ENCODE peak calls at places on chromosome 15, in nine cellular contexts. W is AG04450, X is Panc1, M is testis, I is prostate gland, V is esophagus squamous epithelium, O is tibial artery, Q is spleen, E is pancreas. Z is an unnamed sample.

GRCh38 chr15:25186906-25187645 is 232.3 kb downstream of the SNRPN start:
- DNase-seq in M (no peak), Q (peak; percentile 59), W (no peak), V (no peak), X (no peak), E (peak; percentile 12), I (no peak), O (no peak), Z (no peak)

GRCh38 chr15:64681424-64682024 is 93.9 kb downstream of the RBPMS2 start:
- DNase-seq in M (peak; percentile 74), V (no peak), I (peak; percentile 60), E (no peak), W (no peak), O (no peak), X (peak; percentile 32), Q (peak; percentile 41), Z (no peak)

GRCh38 chr15:36810656-36811449 is 231.4 kb downstream of the CDIN1 start:
- DNase-seq in E (no peak), V (no peak), W (no peak), I (no peak), Q (no peak), M (no peak), O (no peak), X (peak; percentile 8), Z (no peak)

GRCh38 chr15:58741032-58741431 is 8.5 kb downstream of the ADAM10 start:
- DNase-seq in O (no peak), E (no peak), W (no peak), X (no peak), I (no peak), M (no peak), Q (no peak), V (no peak), Z (no peak)

GRCh38 chr15:56892651-56893348 is 25.6 kb upstream of the TCF12 start:
- DNase-seq in V (no peak), Q (no peak), X (no peak), W (no peak), M (no peak), I (no peak), O (no peak), E (no peak), Z (no peak)

GRCh38 chr15:52496175-52496574 is 32.5 kb downstream of the MYO5A start:
- DNase-seq in O (no peak), E (no peak), V (no peak), I (no peak), W (no peak), Q (no peak), M (no peak), X (no peak), Z (no peak)

GRCh38 chr15:40445411-40446055 is 4.8 kb downstream of the BAHD1 start:
- DNase-seq in M (no peak), V (no peak), X (no peak), O (no peak), I (peak; percentile 31), Q (no peak), W (peak; percentile 67), E (no peak), Z (no peak)

GRCh38 chr15:29903785-29904464 is 81.7 kb upstream of the TJP1 start:
- DNase-seq in V (no peak), W (no peak), M (no peak), O (no peak), X (no peak), E (no peak), I (no peak), Q (no peak), Z (no peak)

GRCh38 chr15:76572983-76573314 is 236.4 kb downstream of the ISL2 start:
- DNase-seq in Q (no peak), E (no peak), X (no peak), W (no peak), O (no peak), I (no peak), M (no peak), V (no peak), Z (no peak)

GRCh38 chr15:76575177-76576078 is 238.9 kb downstream of the ISL2 start:
- DNase-seq in W (no peak), X (no peak), O (no peak), Q (no peak), M (no peak), I (no peak), V (no peak), E (no peak), Z (no peak)

GRCh38 chr15:76582550-76582949 is 246.0 kb downstream of the ISL2 start:
- DNase-seq in E (no peak), M (no peak), W (no peak), X (no peak), Q (no peak), O (no peak), V (no peak), I (no peak), Z (no peak)

GRCh38 chr15:76577879-76578512 is 241.4 kb downstream of the ISL2 start:
- DNase-seq in Q (no peak), M (no peak), X (no peak), O (no peak), W (no peak), V (no peak), I (peak; percentile 4), E (no peak), Z (no peak)

DNA sequence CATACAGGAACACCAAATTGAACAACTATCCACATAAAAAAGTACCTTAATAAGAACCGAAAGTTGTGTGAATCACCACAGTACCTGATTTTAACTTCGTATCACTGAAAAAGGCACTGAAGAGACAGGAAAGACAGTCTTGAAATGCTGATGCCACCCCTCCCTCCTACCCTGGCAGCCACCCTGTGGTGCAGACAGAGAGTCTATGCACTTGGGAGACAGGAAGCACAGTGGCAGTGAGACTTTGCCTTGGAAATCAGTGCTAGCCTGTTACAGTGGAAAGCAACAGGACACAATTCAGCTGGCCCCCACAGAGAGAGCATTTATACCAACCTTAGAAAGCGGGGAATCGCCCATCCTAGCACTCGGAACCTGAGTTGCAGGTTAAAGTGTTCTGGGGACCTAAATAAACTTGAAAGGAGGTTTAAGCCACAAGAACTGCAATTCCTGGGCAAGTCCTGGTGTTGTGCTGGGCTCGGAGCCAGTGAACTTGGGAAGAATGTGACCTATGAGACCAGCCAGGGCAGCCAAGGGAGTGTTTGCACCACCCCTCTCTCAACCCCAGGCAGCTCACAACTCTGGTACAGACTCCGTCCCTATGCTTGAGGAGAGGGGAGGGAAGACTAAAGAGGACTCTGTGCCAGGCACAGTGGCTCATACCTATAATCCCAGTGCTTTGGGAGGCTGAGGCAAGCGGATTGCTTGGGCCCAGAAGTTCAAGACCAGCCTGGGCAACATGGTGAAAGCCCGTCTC is 240.1 kb downstream of the ISL2 start:
- DNase-seq in V (no peak), W (peak; percentile 29), E (peak; percentile 49), Q (no peak), M (peak; percentile 77), I (peak; percentile 15), O (peak; percentile 79), X (no peak), Z (peak; percentile 84)
- H3K27ac ChIP-seq in V (no peak overlapping the region), W (no peak overlapping the region), E (no peak overlapping the region), Q (no peak overlapping the region), M (no peak overlapping the region), I (no peak overlapping the region), O (peak overlapping the region; percentile 71), X (no peak overlapping the region), Z (peak overlapping the region; percentile 82)

GRCh38 chr15:74036271-74037170 is 42.0 kb downstream of the PML start:
- DNase-seq in I (peak; percentile 25), W (peak; percentile 30), O (peak; percentile 46), Q (no peak), M (peak; percentile 83), V (no peak), X (no peak), E (no peak), Z (no peak)
- TF ChIP-seq CTCF in I (peak; percentile 50), W (peak; percentile 72), O (peak; percentile 23), Q (no peak), M (peak; percentile 43), V (peak; percentile 19), X (peak; percentile 81), E (no peak), Z (no peak)

GRCh38 chr15:69467636-69468035 is 15.0 kb downstream of the RPLP1 start:
- DNase-seq in M (no peak), V (no peak), W (no peak), Q (no peak), E (no peak), I (peak; percentile 82), X (no peak), O (no peak), Z (no peak)

GRCh38 chr15:69465253-69465652 is 12.6 kb downstream of the RPLP1 start:
- DNase-seq in E (no peak), O (no peak), W (no peak), Q (no peak), V (no peak), M (no peak), X (no peak), I (no peak), Z (no peak)

GRCh38 chr15:69466733-69467132 is 14.1 kb downstream of the RPLP1 start:
- DNase-seq in V (no peak), O (no peak), W (no peak), X (no peak), M (no peak), I (no peak), Q (no peak), E (no peak), Z (no peak)

GRCh38 chr15:69469467-69470191 is 17.0 kb downstream of the RPLP1 start:
- DNase-seq in Q (no peak), V (no peak), X (no peak), W (no peak), E (no peak), O (no peak), I (no peak), M (no peak), Z (no peak)

DNA sequence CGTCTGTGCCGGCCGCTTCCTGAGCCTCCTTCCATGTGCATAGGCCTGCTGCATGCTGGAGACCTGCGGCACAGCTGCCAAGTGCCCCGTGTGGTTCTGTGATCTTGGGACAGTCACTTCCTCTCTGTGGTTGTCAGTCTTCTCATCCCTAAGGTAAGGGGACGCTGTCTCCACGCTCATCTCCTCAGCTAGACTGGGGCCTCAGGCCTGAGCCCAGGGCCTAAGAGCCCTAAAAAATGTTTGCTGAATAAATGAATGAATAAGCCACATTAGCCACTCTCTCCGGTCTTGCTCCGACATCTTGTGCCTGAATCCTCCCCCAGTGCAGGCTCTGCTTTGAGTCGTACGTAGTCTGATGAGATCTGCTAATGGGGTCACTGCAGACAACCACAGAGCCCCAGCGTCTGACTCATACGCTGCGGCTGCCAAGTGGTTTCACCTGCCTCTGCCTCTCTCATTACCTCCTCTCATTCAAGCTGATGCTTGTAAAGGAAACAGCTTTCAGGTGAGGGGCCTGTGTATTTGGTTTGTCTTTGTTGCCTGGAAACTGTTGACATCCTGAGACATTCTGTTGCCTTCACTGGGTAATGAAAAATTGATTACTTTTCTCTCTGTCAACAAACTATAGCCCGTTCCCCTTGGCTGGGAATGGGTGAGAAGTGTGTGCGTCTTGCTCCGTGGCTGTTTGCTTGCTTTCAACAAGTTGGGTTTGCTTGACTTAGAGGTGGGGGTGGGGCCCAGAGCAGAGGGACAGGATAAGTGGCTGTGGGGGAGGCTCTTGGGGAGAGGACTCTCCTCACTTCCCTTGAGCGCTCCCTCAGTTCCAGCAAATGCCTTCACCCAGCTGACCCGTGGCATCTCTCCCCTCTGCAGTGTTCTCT is 15.9 kb downstream of the RPLP1 start:
- DNase-seq in Q (no peak), W (peak; percentile 45), I (peak; percentile 70), O (no peak), X (no peak), M (no peak), V (no peak), E (no peak), Z (no peak)
- H3K4me3 ChIP-seq in Q (no peak overlapping the region), W (no peak overlapping the region), I (no peak overlapping the region), O (no peak overlapping the region), X (no peak overlapping the region), M (no peak overlapping the region), V (no peak overlapping the region), E (no peak overlapping the region), Z (no peak overlapping the region)

GRCh38 chr15:55282284-55282833 is 7.3 kb downstream of the RAB27A start:
- DNase-seq in W (no peak), E (no peak), V (no peak), I (no peak), O (no peak), Q (no peak), X (no peak), M (peak; percentile 70), Z (no peak)

GRCh38 chr15:55284461-55284860 is 5.2 kb downstream of the RAB27A start:
- DNase-seq in W (no peak), O (no peak), M (no peak), X (no peak), E (no peak), V (no peak), I (no peak), Q (no peak), Z (no peak)

GRCh38 chr15:55279746-55280351 is 9.8 kb downstream of the RAB27A start:
- DNase-seq in Q (no peak), I (no peak), W (peak; percentile 68), E (no peak), O (no peak), X (no peak), V (no peak), M (no peak), Z (no peak)

GRCh38 chr15:55281517-55282227 is 7.9 kb downstream of the RAB27A start:
- DNase-seq in I (no peak), O (no peak), X (no peak), W (no peak), Q (no peak), E (no peak), M (no peak), V (no peak), Z (no peak)

DNA sequence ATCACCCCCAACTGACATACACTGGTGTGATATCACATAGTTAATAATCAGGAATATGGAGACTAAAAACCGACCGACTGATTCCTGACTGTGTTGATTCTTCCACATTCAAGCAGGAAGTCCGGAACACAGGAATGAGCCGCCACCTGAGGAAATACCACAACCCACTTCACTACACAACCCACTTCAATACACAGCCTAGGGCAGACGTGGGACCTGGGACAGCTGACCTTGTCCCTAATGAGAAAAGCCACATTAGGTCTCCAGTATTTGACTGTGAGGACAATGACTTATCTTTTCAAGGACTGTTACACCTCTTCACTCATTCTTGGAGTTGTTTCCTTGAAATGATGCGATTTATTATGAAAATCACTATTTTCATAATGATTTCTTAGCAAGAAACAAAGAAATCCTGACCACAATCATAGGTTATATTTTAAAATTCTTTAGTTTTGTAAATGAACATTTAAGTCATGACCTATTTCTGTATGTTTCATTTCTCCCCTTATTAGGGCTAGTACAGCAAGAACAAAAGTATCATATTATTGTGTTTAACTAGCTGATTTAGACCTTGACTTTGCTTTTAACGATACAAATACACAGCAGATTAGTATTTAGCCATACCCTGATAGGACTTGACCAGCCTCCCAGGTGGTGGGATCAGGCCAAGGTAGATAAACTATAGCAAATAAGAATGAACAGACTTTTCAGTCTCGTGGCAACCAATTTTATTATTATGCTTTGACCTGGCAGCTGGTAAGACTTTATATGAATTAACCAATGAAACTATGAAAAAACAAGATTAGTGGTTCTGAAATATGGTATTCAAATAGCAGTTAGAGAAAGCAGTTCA is 6.1 kb downstream of the RAB27A start:
- DNase-seq in O (no peak), Q (no peak), X (no peak), M (no peak), E (peak; percentile 42), V (no peak), I (no peak), W (no peak), Z (no peak)
- H3K27ac ChIP-seq in O (peak overlapping the region; percentile 48), Q (peak overlapping the region; percentile 46), X (no peak overlapping the region), M (peak overlapping the region; percentile 50), E (peak overlapping the region; percentile 72), V (no peak overlapping the region), I (peak overlapping the region; percentile 1), W (no peak overlapping the region), Z (no peak overlapping the region)